ENCODE peak calls at places on chromosomes 6 and 20, in four cellular contexts. I, X, J and S are unnamed samples.

GRCh38 chr20:35603695-35604443 is 11.8 kb upstream of the SPAG4 start:
- DNase-seq in X (no peak), I (no peak), J (no peak), S (no peak)

GRCh38 chr6:120077489-120077888 is 727.9 kb upstream of the MAN1A1 start:
- DNase-seq in X (peak; percentile 2), I (no peak), J (peak; percentile 15), S (peak; percentile 7)

GRCh38 chr20:59579404-59580207 is 24.7 kb upstream of the PHACTR3 start:
- DNase-seq in J (no peak), I (no peak), X (no peak), S (no peak)

GRCh38 chr6:159609813-159610212 is 83.2 kb downstream of the SOD2 start:
- DNase-seq in I (no peak), X (no peak), J (peak; percentile 3), S (no peak)

GRCh38 chr20:5141615-5142014 is 14.8 kb downstream of the CDS2 start:
- DNase-seq in J (no peak), I (no peak), X (no peak), S (no peak)

GRCh38 chr6:21941926-21942325 is 348.4 kb downstream of the SOX4 start:
- DNase-seq in I (no peak), X (no peak), J (no peak), S (no peak)

GRCh38 chr6:2127484-2127911 is 117.9 kb downstream of the GMDS start:
- DNase-seq in I (no peak), X (no peak), J (no peak), S (peak; percentile 86)

GRCh38 chr20:21053002-21053762 is 53.0 kb downstream of the LINC00237 start:
- DNase-seq in I (no peak), J (no peak), X (no peak), S (no peak)

GRCh38 chr6:43644940-43645612 is at the start of gene RSPH9:
- DNase-seq in J (peak; percentile 85), I (peak; percentile 44), X (peak; percentile 62), S (peak; percentile 84)

GRCh38 chr6:137487947-137488735 is 6.1 kb downstream of the OLIG3 start:
- DNase-seq in I (no peak), X (no peak), J (no peak), S (peak; percentile 43)

GRCh38 chr20:62156592-62157386 is 13.2 kb downstream of the SS18L1 start:
- DNase-seq in J (peak; percentile 39), I (peak; percentile 19), X (peak; percentile 44), S (peak; percentile 84)

GRCh38 chr6:106128981-106129761 is 43.0 kb downstream of the PRDM1 start:
- DNase-seq in X (peak; percentile 79), J (peak; percentile 76), I (peak; percentile 84), S (no peak)

GRCh38 chr6:105849741-105850140 is 236.4 kb upstream of the PRDM1 start:
- DNase-seq in I (peak; percentile 48), X (peak; percentile 6), J (no peak), S (no peak)

GRCh38 chr6:15483060-15483459 is 179.8 kb downstream of the DTNBP1 start:
- DNase-seq in I (peak; percentile 65), J (no peak), X (peak; percentile 68), S (no peak)

GRCh38 chr6:41523957-41524633 is 22.1 kb upstream of the FOXP4 start:
- DNase-seq in I (no peak), X (no peak), J (no peak), S (no peak)

GRCh38 chr6:122289721-122290501 is 109.5 kb upstream of the HSF2 start:
- DNase-seq in I (peak; percentile 7), X (peak; percentile 6), J (peak; percentile 27), S (no peak)

GRCh38 chr6:97465877-97466710 is 183.1 kb upstream of the MMS22L start:
- DNase-seq in J (no peak), I (no peak), X (no peak), S (no peak)

GRCh38 chr20:60131375-60131774 is 173.2 kb downstream of the CDH26 start:
- DNase-seq in I (no peak), X (no peak), J (no peak), S (no peak)

GRCh38 chr20:51403465-51404220 is 138.9 kb downstream of the NFATC2 start:
- DNase-seq in I (no peak), J (no peak), X (no peak), S (no peak)

GRCh38 chr6:43465978-43466377 is 10.6 kb upstream of the DLK2 start:
- DNase-seq in J (no peak), X (peak; percentile 13), I (no peak), S (no peak)

GRCh38 chr20:61597996-61598395 is 345.9 kb downstream of the CDH4 start:
- DNase-seq in J (no peak), I (no peak), X (no peak), S (no peak)

GRCh38 chr6:145155411-145155810 is 579.9 kb downstream of the EPM2A start:
- DNase-seq in I (peak; percentile 5), X (peak; percentile 28), J (no peak), S (no peak)

GRCh38 chr6:524803-525202 is 132.1 kb downstream of the HUS1B start:
- DNase-seq in J (no peak), I (no peak), X (no peak), S (peak; percentile 67)

GRCh38 chr20:14334306-14334930 is 3.0 kb downstream of the FLRT3 start:
- DNase-seq in I (peak; percentile 45), X (peak; percentile 24), J (peak; percentile 76), S (no peak)

DNA sequence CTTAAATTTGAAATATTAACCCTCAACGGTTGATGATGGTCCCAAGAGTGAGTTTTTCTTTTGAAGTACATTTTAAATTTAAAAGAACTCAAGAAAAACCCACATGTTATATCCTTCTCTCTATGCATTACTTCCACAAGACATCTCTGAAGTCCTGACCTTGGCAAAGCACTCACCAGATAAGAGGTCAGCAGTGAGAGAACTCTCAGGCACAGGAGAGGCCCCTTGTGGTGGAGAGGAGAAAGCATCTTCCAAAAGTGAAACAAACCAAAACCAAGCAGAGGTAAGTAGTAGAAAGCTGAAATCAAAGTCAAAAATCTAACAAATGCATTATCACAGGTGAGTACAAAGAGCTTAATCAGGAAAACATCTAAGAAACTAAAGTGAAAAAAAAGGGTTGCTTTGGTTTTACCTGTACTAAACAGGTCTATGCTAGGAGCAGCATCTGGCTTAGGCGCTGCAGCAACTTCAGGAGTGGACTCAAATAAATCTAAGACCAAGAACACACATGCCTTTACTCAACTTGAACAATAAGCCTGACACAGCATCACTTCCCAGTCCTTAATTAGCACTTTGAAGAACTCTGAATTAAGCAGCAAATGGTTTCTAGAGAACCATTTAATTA is 80.5 kb downstream of the PRSS35 start:
- DNase-seq in I (peak; percentile 17), J (peak; percentile 8), X (peak; percentile 28), S (no peak)
- TF ChIP-seq CTCF in I (peak; percentile 51), J (peak; percentile 54), X (peak; percentile 67), S (peak; percentile 22)

GRCh38 chr20:40294747-40295146 is 394.3 kb downstream of the MAFB start:
- DNase-seq in J (no peak), X (no peak), I (no peak), S (no peak)

GRCh38 chr20:40293740-40294139 is 395.3 kb downstream of the MAFB start:
- DNase-seq in I (no peak), J (peak; percentile 20), X (no peak), S (no peak)

GRCh38 chr20:40291483-40291882 is 397.6 kb downstream of the MAFB start:
- DNase-seq in I (no peak), X (no peak), J (no peak), S (no peak)

GRCh38 chr20:40294175-40294574 is 394.9 kb downstream of the MAFB start:
- DNase-seq in X (no peak), I (no peak), J (no peak), S (no peak)
- TF ChIP-seq CTCF in X (no peak), I (no peak), J (no peak), S (no peak)

GRCh38 chr20:50133474-50134217 is 19.9 kb downstream of the PEDS1 start:
- DNase-seq in I (no peak), J (no peak), X (no peak), S (no peak)
- TF ChIP-seq CTCF in I (no peak), J (no peak), X (peak; percentile 34), S (peak; percentile 19)

GRCh38 chr6:84688187-84688878 is 76.1 kb downstream of the TBX18 start:
- DNase-seq in I (no peak), X (no peak), J (no peak), S (no peak)

GRCh38 chr6:84681693-84682326 is 82.6 kb downstream of the TBX18 start:
- DNase-seq in J (no peak), X (no peak), I (no peak), S (no peak)

GRCh38 chr6:84687487-84687886 is 76.9 kb downstream of the TBX18 start:
- DNase-seq in I (no peak), J (no peak), X (no peak), S (no peak)

GRCh38 chr6:84685983-84686584 is 78.3 kb downstream of the TBX18 start:
- DNase-seq in I (peak; percentile 16), J (peak; percentile 36), X (peak; percentile 53), S (peak; percentile 8)
- TF ChIP-seq CTCF in I (peak; percentile 57), J (peak; percentile 36), X (peak; percentile 63), S (peak; percentile 64)

DNA sequence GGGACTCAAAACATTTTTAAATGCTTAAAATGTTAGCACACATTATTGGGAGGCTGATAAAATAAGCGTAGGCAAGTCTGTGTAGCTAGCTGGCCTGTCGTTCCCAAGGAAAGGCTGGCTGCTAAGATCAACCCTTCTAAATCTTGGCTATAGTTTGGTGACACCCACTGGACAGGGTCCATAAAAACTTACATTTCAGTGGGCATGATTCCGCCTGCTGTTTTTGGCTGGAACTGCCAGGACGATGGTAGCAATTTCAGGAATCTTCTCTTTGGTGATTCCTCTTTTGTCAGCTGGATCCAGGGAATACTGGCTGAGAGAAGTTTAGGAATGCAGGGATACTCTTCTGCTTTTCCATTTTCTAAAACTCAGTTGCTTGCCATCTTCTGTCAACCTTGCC is 162.2 kb downstream of the NKAIN2 start:
- DNase-seq in J (peak; percentile 37), I (peak; percentile 23), X (no peak), S (no peak)
- TF ChIP-seq CTCF in J (no peak), I (peak; percentile 59), X (no peak), S (no peak)

GRCh38 chr6:133540361-133540760 is 299.2 kb downstream of the EYA4 start:
- DNase-seq in I (no peak), X (no peak), J (no peak), S (no peak)
- TF ChIP-seq CTCF in I (no peak), X (no peak), J (no peak), S (no peak)

GRCh38 chr6:32085759-32086458 is 23.2 kb downstream of the TNXB start:
- DNase-seq in I (no peak), J (no peak), X (no peak), S (no peak)
- TF ChIP-seq CTCF in I (no peak), J (no peak), X (no peak), S (no peak)